ENCODE peak calls at places on chromosomes 7 and 10, in eight cellular contexts. V, S, X, G, T, D, Y and Q are unnamed samples.

GRCh38 chr10:133359554-133359971 is 1.7 kb upstream of the FUOM start:
- DNase-seq in V (no peak), X (no peak), T (no peak), G (no peak), Y (no peak), D (no peak), S (no peak), Q (no peak)

GRCh38 chr10:107733328-107733727 is 568.8 kb upstream of the SORCS1 start:
- DNase-seq in G (peak), X (no peak), D (no peak), Y (no peak), V (no peak), S (no peak), T (no peak), Q (peak)

GRCh38 chr7:28408974-28409715 is 3.2 kb upstream of the CREB5 start:
- DNase-seq in Y (peak), D (peak), G (peak), T (peak), V (peak), S (no peak), X (peak), Q (peak)

GRCh38 chr10:128382225-128382624 is 256.0 kb upstream of the MKI67 start:
- DNase-seq in V (no peak), X (no peak), G (no peak), Y (no peak), D (no peak), S (no peak), T (no peak), Q (no peak)

GRCh38 chr10:792083-792791 is 102.8 kb upstream of the DIP2C start:
- DNase-seq in Y (no peak), S (no peak), D (no peak), G (no peak), X (no peak), V (no peak), T (no peak), Q (no peak)

GRCh38 chr7:90560730-90561129 is 35.4 kb upstream of the CDK14 start:
- DNase-seq in Y (no peak), D (no peak), S (no peak), X (no peak), T (no peak), G (peak), V (no peak), Q (peak)

GRCh38 chr7:81331061-81332018 is 412.5 kb upstream of the SEMA3C start:
- DNase-seq in X (no peak), V (no peak), Y (no peak), T (no peak), S (no peak), G (peak), D (no peak), Q (no peak)

GRCh38 chr10:86663046-86663345 is 5.3 kb upstream of the LDB3 start:
- DNase-seq in Y (no peak), S (no peak), T (no peak), X (no peak), V (no peak), D (no peak), G (no peak), Q (no peak)

GRCh38 chr10:48759113-48759901 is 74.6 kb downstream of the WDFY4 start:
- DNase-seq in V (no peak), X (no peak), G (no peak), T (no peak), Y (peak), S (no peak), D (no peak), Q (no peak)

GRCh38 chr10:59754951-59755350 is 1.7 kb upstream of the MRLN start:
- DNase-seq in G (no peak), Y (no peak), V (no peak), S (no peak), X (no peak), D (no peak), T (no peak), Q (no peak)

GRCh38 chr10:70458329-70459060 is 17.0 kb upstream of the NODAL start:
- DNase-seq in G (peak), V (peak), T (no peak), Y (no peak), S (no peak), X (peak), D (peak), Q (peak)

GRCh38 chr10:12333382-12334185 is 15.8 kb upstream of the CAMK1D start:
- DNase-seq in V (peak), Y (no peak), D (no peak), S (peak), G (peak), T (no peak), X (peak), Q (peak)

GRCh38 chr10:102633282-102633681 is 11.0 kb upstream of the TRIM8 start:
- DNase-seq in X (no peak), G (peak), V (peak), S (no peak), T (peak), Y (no peak), D (no peak), Q (peak)

GRCh38 chr10:13788701-13789447 is 202.1 kb downstream of the PRPF18 start:
- DNase-seq in X (no peak), Y (no peak), S (no peak), T (peak), V (no peak), D (no peak), G (peak), Q (peak)

GRCh38 chr7:147756290-147756689 is 834.3 kb upstream of the C7orf33 start:
- DNase-seq in X (no peak), T (no peak), D (no peak), G (no peak), Y (no peak), V (no peak), S (no peak), Q (no peak)

GRCh38 chr7:30888783-30889182 is 22.9 kb upstream of the AQP1 start:
- DNase-seq in G (peak), V (no peak), X (peak), Y (no peak), T (no peak), D (no peak), S (no peak), Q (peak)

GRCh38 chr7:31044531-31044930 is 7.6 kb upstream of the ADCYAP1R1 start:
- DNase-seq in T (no peak), X (no peak), Y (no peak), G (no peak), S (no peak), D (no peak), V (no peak), Q (no peak)

GRCh38 chr7:18877874-18878273 is 239.6 kb downstream of the TWIST1 start:
- DNase-seq in G (no peak), S (no peak), D (no peak), T (no peak), Y (no peak), X (no peak), V (no peak), Q (no peak)

GRCh38 chr10:86164216-86164774 is 202.3 kb downstream of the GRID1 start:
- DNase-seq in Y (no peak), G (no peak), X (no peak), D (no peak), S (no peak), T (no peak), V (no peak), Q (no peak)

GRCh38 chr7:46153951-46154787 is 233.1 kb upstream of the IGFBP3 start:
- DNase-seq in V (no peak), G (peak), D (no peak), X (no peak), Y (peak), T (no peak), S (no peak), Q (no peak)

GRCh38 chr7:78873117-78873516 is 580.4 kb downstream of the MAGI2 start:
- DNase-seq in X (no peak), V (no peak), Y (no peak), D (peak), G (no peak), T (no peak), S (no peak), Q (no peak)

GRCh38 chr10:103776878-103777591 is 78.3 kb downstream of the SH3PXD2A start:
- DNase-seq in V (no peak), G (no peak), X (no peak), D (no peak), T (no peak), S (no peak), Y (no peak), Q (peak)

GRCh38 chr7:37732253-37732652 is 48.7 kb downstream of the GPR141 start:
- DNase-seq in S (no peak), D (peak), G (peak), V (no peak), X (no peak), Y (peak), T (peak), Q (peak)

GRCh38 chr10:105535478-105535877 is 894.4 kb downstream of the SORCS3 start:
- DNase-seq in T (no peak), D (no peak), X (no peak), G (no peak), Y (no peak), V (no peak), S (no peak), Q (no peak)

GRCh38 chr10:589961-590680 is 99.3 kb downstream of the DIP2C start:
- DNase-seq in T (no peak), X (no peak), S (no peak), D (no peak), G (no peak), V (no peak), Y (no peak), Q (no peak)

GRCh38 chr10:63003816-63004453 is 129.2 kb upstream of the NRBF2 start:
- DNase-seq in T (peak), D (no peak), S (no peak), Y (no peak), G (peak), X (no peak), V (no peak), Q (no peak)

GRCh38 chr7:99379043-99379577 is 4.6 kb downstream of the ARPC1B start:
- DNase-seq in V (peak), Y (peak), X (peak), D (no peak), T (peak), G (peak), S (peak), Q (peak)

GRCh38 chr7:150633926-150634325 is 1.7 kb upstream of the GIMAP6 start:
- DNase-seq in S (no peak), Y (no peak), D (no peak), X (no peak), T (no peak), V (no peak), G (no peak), Q (no peak)

GRCh38 chr7:99631311-99632109 is 14.8 kb downstream of the ZSCAN25 start:
- DNase-seq in S (no peak), Y (no peak), T (peak), X (no peak), D (no peak), G (no peak), V (peak), Q (no peak)

GRCh38 chr7:100486111-100486636 is 2.4 kb downstream of the NYAP1 start:
- DNase-seq in X (no peak), S (no peak), T (no peak), V (no peak), D (no peak), Y (no peak), G (no peak), Q (no peak)

GRCh38 chr7:139482122-139482521 is 1.4 kb downstream of the KLRG2 start:
- DNase-seq in D (no peak), G (no peak), Y (no peak), V (no peak), S (no peak), X (no peak), T (no peak), Q (no peak)